ENCODE peak calls at places on chromosomes 6 and 20, in four cellular contexts. One of them, this sample, is unnamed.

GRCh38 chr6:139249387-139249786 is 42.4 kb downstream of the TXLNB start:
- ATAC-seq in upper lobe of left lung: no peak
- ATAC-seq in RWPE2: no peak
- ATAC-seq in CD8-positive, alpha-beta T cell: no peak
- ATAC-seq in this sample: no peak

GRCh38 chr6:134373966-134374365 is 56.1 kb upstream of the SGK1 start:
- ATAC-seq in upper lobe of left lung: no peak
- ATAC-seq in RWPE2: no peak
- ATAC-seq in CD8-positive, alpha-beta T cell: no peak
- ATAC-seq in this sample: no peak

GRCh38 chr6:15265787-15266186 is 19.9 kb downstream of the JARID2 start:
- ATAC-seq in upper lobe of left lung: no peak
- ATAC-seq in RWPE2: no peak
- ATAC-seq in CD8-positive, alpha-beta T cell: no peak
- ATAC-seq in this sample: no peak

GRCh38 chr6:159086033-159086618 is 41.3 kb upstream of the TAGAP start:
- ATAC-seq in upper lobe of left lung: no peak
- ATAC-seq in RWPE2: no peak
- ATAC-seq in CD8-positive, alpha-beta T cell: no peak
- ATAC-seq in this sample: no peak

GRCh38 chr6:48826884-48827701 is 636.0 kb downstream of the MMUT start:
- ATAC-seq in upper lobe of left lung: no peak
- ATAC-seq in RWPE2: peak
- ATAC-seq in CD8-positive, alpha-beta T cell: no peak
- ATAC-seq in this sample: peak

GRCh38 chr6:78383968-78384367 is 483.4 kb upstream of the IRAK1BP1 start:
- ATAC-seq in upper lobe of left lung: no peak
- ATAC-seq in RWPE2: no peak
- ATAC-seq in CD8-positive, alpha-beta T cell: no peak
- ATAC-seq in this sample: no peak

GRCh38 chr6:11244387-11245126 is 12.1 kb upstream of the NEDD9 start:
- ATAC-seq in upper lobe of left lung: no peak
- ATAC-seq in RWPE2: no peak
- ATAC-seq in CD8-positive, alpha-beta T cell: no peak
- ATAC-seq in this sample: no peak

GRCh38 chr6:27651371-27651732 is 178.4 kb upstream of the ZNF184 start:
- ATAC-seq in upper lobe of left lung: no peak
- ATAC-seq in RWPE2: peak
- ATAC-seq in CD8-positive, alpha-beta T cell: no peak
- ATAC-seq in this sample: no peak

GRCh38 chr6:133965817-133966360 is 12.9 kb downstream of the TBPL1 start:
- ATAC-seq in upper lobe of left lung: no peak
- ATAC-seq in RWPE2: no peak
- ATAC-seq in CD8-positive, alpha-beta T cell: no peak
- ATAC-seq in this sample: no peak

GRCh38 chr6:83976037-83976755 is 57.4 kb upstream of the MRAP2 start:
- ATAC-seq in upper lobe of left lung: no peak
- ATAC-seq in RWPE2: no peak
- ATAC-seq in CD8-positive, alpha-beta T cell: no peak
- ATAC-seq in this sample: no peak

GRCh38 chr6:104559435-104560202 is 300.1 kb downstream of the HACE1 start:
- ATAC-seq in upper lobe of left lung: no peak
- ATAC-seq in RWPE2: no peak
- ATAC-seq in CD8-positive, alpha-beta T cell: no peak
- ATAC-seq in this sample: no peak

GRCh38 chr20:44691424-44692423 is 23.4 kb upstream of the CCN5 start:
- ATAC-seq in upper lobe of left lung: peak
- ATAC-seq in RWPE2: no peak
- ATAC-seq in CD8-positive, alpha-beta T cell: no peak
- ATAC-seq in this sample: peak

GRCh38 chr6:132520953-132521352 is 8.0 kb upstream of the STX7 start:
- ATAC-seq in upper lobe of left lung: no peak
- ATAC-seq in RWPE2: peak
- ATAC-seq in CD8-positive, alpha-beta T cell: no peak
- ATAC-seq in this sample: no peak

GRCh38 chr6:144143878-144144277 is 6.4 kb upstream of the STX11 start:
- ATAC-seq in upper lobe of left lung: no peak
- ATAC-seq in RWPE2: no peak
- ATAC-seq in CD8-positive, alpha-beta T cell: no peak
- ATAC-seq in this sample: no peak

GRCh38 chr20:1844723-1845523 is 50.3 kb upstream of the SIRPA start:
- ATAC-seq in upper lobe of left lung: peak
- ATAC-seq in RWPE2: no peak
- ATAC-seq in CD8-positive, alpha-beta T cell: peak
- ATAC-seq in this sample: peak

GRCh38 chr6:162644153-162644552 is 83.4 kb downstream of the PRKN start:
- ATAC-seq in upper lobe of left lung: no peak
- ATAC-seq in RWPE2: no peak
- ATAC-seq in CD8-positive, alpha-beta T cell: no peak
- ATAC-seq in this sample: no peak

GRCh38 chr20:43689165-43689564 is 22.3 kb downstream of the MYBL2 start:
- ATAC-seq in upper lobe of left lung: no peak
- ATAC-seq in RWPE2: no peak
- ATAC-seq in CD8-positive, alpha-beta T cell: no peak
- ATAC-seq in this sample: no peak

GRCh38 chr6:128417698-128418097 is 102.7 kb downstream of the PTPRK start:
- ATAC-seq in upper lobe of left lung: no peak
- ATAC-seq in RWPE2: no peak
- ATAC-seq in CD8-positive, alpha-beta T cell: no peak
- ATAC-seq in this sample: peak

GRCh38 chr6:125598422-125598821 is 151.0 kb upstream of the HEY2 start:
- ATAC-seq in upper lobe of left lung: peak
- ATAC-seq in RWPE2: peak
- ATAC-seq in CD8-positive, alpha-beta T cell: no peak
- ATAC-seq in this sample: peak

GRCh38 chr6:125596020-125596419 is 153.4 kb upstream of the HEY2 start:
- ATAC-seq in upper lobe of left lung: no peak
- ATAC-seq in RWPE2: peak
- ATAC-seq in CD8-positive, alpha-beta T cell: no peak
- ATAC-seq in this sample: no peak

GRCh38 chr6:125593746-125594145 is 155.7 kb upstream of the HEY2 start:
- ATAC-seq in upper lobe of left lung: no peak
- ATAC-seq in RWPE2: no peak
- ATAC-seq in CD8-positive, alpha-beta T cell: no peak
- ATAC-seq in this sample: no peak

DNA sequence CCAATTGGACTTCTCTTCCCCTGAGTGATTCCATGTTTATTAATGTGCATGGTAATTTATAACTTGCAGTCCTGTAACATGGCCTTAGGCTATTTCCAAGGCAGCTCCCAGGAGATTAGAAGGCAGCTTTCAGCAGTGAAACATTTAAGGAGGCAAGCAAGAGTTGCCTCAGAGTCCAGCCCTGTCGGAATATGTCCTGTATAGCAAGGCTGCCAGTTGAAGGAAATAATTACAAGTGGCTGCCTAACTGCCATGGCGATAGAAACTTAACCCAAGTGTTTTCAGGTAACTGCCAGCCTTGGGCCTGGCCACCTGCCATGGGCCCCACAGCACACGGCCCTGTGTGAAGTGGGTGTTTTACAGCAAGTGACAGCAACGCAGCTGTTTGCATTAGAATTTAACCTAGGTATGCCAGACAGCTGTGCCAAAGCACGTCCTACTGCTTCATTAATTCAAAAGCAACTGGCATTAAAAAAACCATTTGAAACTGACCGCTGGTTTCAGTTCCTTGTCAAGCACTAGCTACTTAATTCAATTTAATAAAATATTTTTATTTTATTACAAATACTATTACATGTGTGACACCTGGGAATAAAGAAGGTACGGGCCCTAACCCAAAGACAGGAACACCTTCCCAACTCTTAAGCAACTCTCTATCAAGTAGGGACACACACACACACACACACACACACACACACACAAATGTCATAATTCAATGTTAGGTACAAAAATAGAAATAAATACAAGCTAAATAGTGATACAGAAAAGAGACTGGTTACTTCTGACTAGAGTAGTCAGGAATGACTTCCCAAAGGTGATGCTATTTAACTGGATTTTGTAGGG is 151.8 kb upstream of the HEY2 start:
- ATAC-seq in upper lobe of left lung: peak
- ATAC-seq in RWPE2: no peak
- ATAC-seq in CD8-positive, alpha-beta T cell: no peak
- ATAC-seq in this sample: peak
- H3K27ac ChIP-seq in upper lobe of left lung: peak
- H3K27ac ChIP-seq in RWPE2: no peak
- H3K27ac ChIP-seq in CD8-positive, alpha-beta T cell: no peak
- H3K27ac ChIP-seq in this sample: peak

GRCh38 chr20:46811328-46812084 is 83.1 kb upstream of the EYA2 start:
- ATAC-seq in upper lobe of left lung: no peak
- ATAC-seq in RWPE2: no peak
- ATAC-seq in CD8-positive, alpha-beta T cell: no peak
- ATAC-seq in this sample: no peak
- H3K27ac ChIP-seq in upper lobe of left lung: no peak
- H3K27ac ChIP-seq in RWPE2: no peak
- H3K27ac ChIP-seq in CD8-positive, alpha-beta T cell: no peak
- H3K27ac ChIP-seq in this sample: no peak

GRCh38 chr20:33909331-33909921 is 84.3 kb upstream of the RALY start:
- ATAC-seq in upper lobe of left lung: peak
- ATAC-seq in RWPE2: peak
- ATAC-seq in CD8-positive, alpha-beta T cell: no peak
- ATAC-seq in this sample: peak
- H3K27ac ChIP-seq in upper lobe of left lung: peak
- H3K27ac ChIP-seq in RWPE2: no peak
- H3K27ac ChIP-seq in CD8-positive, alpha-beta T cell: no peak
- H3K27ac ChIP-seq in this sample: no peak

GRCh38 chr6:3376888-3377535 is 79.8 kb downstream of the SLC22A23 start:
- ATAC-seq in upper lobe of left lung: no peak
- ATAC-seq in RWPE2: no peak
- ATAC-seq in CD8-positive, alpha-beta T cell: no peak
- ATAC-seq in this sample: no peak

GRCh38 chr6:3376064-3376463 is 80.8 kb downstream of the SLC22A23 start:
- ATAC-seq in upper lobe of left lung: no peak
- ATAC-seq in RWPE2: no peak
- ATAC-seq in CD8-positive, alpha-beta T cell: no peak
- ATAC-seq in this sample: no peak

GRCh38 chr6:3379482-3380060 is 77.3 kb downstream of the SLC22A23 start:
- ATAC-seq in upper lobe of left lung: no peak
- ATAC-seq in RWPE2: no peak
- ATAC-seq in CD8-positive, alpha-beta T cell: no peak
- ATAC-seq in this sample: no peak

GRCh38 chr6:3380344-3381232 is 76.3 kb downstream of the SLC22A23 start:
- ATAC-seq in upper lobe of left lung: no peak
- ATAC-seq in RWPE2: no peak
- ATAC-seq in CD8-positive, alpha-beta T cell: no peak
- ATAC-seq in this sample: no peak

DNA sequence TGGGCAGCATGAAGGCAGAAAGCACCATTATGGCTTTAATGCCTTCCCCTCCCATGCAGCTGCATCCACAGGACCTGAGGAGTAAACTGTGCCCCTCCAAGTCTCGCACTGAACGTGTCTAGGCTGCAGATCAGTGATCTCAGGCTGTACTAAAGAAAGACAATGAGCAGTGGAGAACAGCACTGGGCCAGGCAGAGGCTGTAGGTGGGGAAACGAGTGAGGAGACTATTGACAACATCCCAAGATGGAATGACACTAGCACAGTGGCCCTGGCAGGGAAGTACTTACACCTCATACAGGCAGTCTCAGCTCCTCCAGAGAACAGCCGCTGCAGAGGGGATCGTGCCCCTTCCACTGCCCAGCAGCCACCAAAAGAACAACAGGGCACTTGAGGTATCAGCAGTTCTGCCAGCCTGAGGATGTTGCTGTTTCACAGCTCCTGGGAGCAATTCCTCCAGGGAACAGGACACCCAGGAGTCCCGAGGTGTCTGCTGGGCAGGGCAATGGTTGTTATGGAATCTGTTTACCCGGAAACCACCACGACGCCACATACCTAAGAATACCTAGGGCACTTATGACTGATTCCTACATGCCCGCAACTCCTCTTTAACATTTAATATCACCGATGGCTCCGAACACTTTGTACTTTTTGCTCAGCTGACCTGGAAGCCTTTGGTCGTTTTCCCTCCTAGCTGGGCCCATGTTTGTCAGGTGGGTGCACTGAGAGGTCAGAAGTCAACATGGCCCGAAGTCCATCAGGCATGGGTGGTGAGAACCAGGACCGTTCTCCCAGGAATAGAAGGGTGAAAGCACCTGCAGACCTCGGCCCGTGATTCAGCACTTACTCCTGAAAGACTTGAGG is 79.1 kb downstream of the SLC22A23 start:
- ATAC-seq in upper lobe of left lung: peak
- ATAC-seq in RWPE2: peak
- ATAC-seq in CD8-positive, alpha-beta T cell: no peak
- ATAC-seq in this sample: no peak
- H3K27ac ChIP-seq in upper lobe of left lung: peak
- H3K27ac ChIP-seq in RWPE2: peak
- H3K27ac ChIP-seq in CD8-positive, alpha-beta T cell: no peak
- H3K27ac ChIP-seq in this sample: no peak

GRCh38 chr6:56953597-56954388 is 1.1 kb upstream of the BEND6 start:
- ATAC-seq in upper lobe of left lung: no peak
- ATAC-seq in RWPE2: peak
- ATAC-seq in CD8-positive, alpha-beta T cell: no peak
- ATAC-seq in this sample: no peak

GRCh38 chr6:56955171-56956155 is 556 bp downstream of the BEND6 start:
- ATAC-seq in upper lobe of left lung: peak
- ATAC-seq in RWPE2: peak
- ATAC-seq in CD8-positive, alpha-beta T cell: peak
- ATAC-seq in this sample: peak

GRCh38 chr6:56957856-56958255 is 2.9 kb downstream of the BEND6 start:
- ATAC-seq in upper lobe of left lung: no peak
- ATAC-seq in RWPE2: no peak
- ATAC-seq in CD8-positive, alpha-beta T cell: no peak
- ATAC-seq in this sample: no peak

GRCh38 chr6:56956481-56956880 is 1.6 kb downstream of the BEND6 start:
- ATAC-seq in upper lobe of left lung: no peak
- ATAC-seq in RWPE2: no peak
- ATAC-seq in CD8-positive, alpha-beta T cell: no peak
- ATAC-seq in this sample: no peak

DNA sequence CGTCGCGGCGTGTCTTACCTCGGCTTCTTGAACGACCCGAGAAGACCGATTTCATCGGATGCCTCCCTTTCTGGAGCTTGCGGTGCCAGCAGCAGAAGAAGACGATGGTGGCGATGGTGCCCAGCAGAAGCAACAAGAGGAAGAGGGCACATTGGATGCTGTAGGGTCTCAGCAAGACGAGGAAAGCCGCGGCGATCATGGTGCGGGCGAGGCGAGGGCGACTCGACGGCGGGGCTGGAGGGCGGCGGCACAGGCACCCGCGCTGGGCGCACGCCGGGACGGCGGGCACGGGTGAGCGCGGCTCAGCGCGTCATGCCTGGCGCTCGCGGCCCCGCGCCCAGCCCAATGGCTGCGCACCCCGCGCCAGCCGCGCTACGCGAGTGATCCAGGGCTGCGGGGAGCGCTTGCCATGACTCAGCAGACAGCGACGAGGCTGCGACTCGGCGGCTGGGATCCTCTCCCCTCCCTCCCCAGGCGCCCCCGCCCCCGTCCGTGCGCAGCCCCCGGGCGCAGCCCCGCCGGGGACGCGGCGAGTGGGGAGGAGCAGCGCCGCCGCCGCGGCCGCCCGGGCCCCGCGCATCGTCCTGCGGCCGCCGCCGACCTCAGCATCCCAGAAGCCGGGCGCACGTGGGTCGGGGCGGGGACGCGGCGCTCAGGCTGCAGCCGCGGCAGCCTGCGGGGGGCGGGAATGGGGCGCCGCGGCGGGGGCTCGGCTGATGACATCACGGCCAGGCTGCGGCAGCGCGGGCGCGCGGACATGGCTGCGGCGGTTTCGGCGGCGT is at the start of gene BEND6:
- ATAC-seq in upper lobe of left lung: peak
- ATAC-seq in RWPE2: peak
- ATAC-seq in CD8-positive, alpha-beta T cell: peak
- ATAC-seq in this sample: peak
- H3K27ac ChIP-seq in upper lobe of left lung: no peak
- H3K27ac ChIP-seq in RWPE2: peak
- H3K27ac ChIP-seq in CD8-positive, alpha-beta T cell: no peak
- H3K27ac ChIP-seq in this sample: peak

This sample was measured in gastroesophageal sphincter.